ENCODE peak calls at places on chromosomes 16 and 17, in four cellular contexts. M is IMR-90, G is keratinocyte, Y is endothelial cell of umbilical vein. S is an unnamed sample.

GRCh38 chr17:82110298-82110697 is 12.3 kb upstream of the FASN start:
- DNase-seq in M (no peak), G (no peak), Y (no peak), S (no peak)

GRCh38 chr16:65200857-65201256 is 79.0 kb upstream of the CDH11 start:
- DNase-seq in M (peak; percentile 30), G (no peak), Y (no peak), S (no peak)

GRCh38 chr16:85261657-85262557 is 149.6 kb upstream of the CIBAR2 start:
- DNase-seq in M (no peak), G (no peak), Y (no peak), S (peak; percentile 48)

GRCh38 chr16:19011169-19011731 is 27.5 kb downstream of the TMC7 start:
- DNase-seq in M (no peak), G (no peak), Y (no peak), S (no peak)

GRCh38 chr17:17671369-17672119 is 9.7 kb upstream of the RAI1 start:
- DNase-seq in M (no peak), G (no peak), Y (no peak), S (no peak)

GRCh38 chr17:76527430-76528111 is 9.9 kb downstream of the CYGB start:
- DNase-seq in M (peak; percentile 80), G (no peak), Y (peak; percentile 66), S (no peak)

GRCh38 chr17:76528156-76528527 is 9.4 kb downstream of the CYGB start:
- DNase-seq in M (peak; percentile 20), G (no peak), Y (no peak), S (no peak)

GRCh38 chr16:10501016-10501607 is 79.3 kb downstream of the EMP2 start:
- DNase-seq in M (no peak), G (no peak), Y (no peak), S (peak; percentile 73)

GRCh38 chr17:83083368-83084201 is 4.2 kb downstream of the METRNL start:
- DNase-seq in M (peak; percentile 99), G (peak; percentile 36), Y (peak; percentile 51), S (no peak)

GRCh38 chr16:87740441-87740840 is 25.3 kb downstream of the KLHDC4 start:
- DNase-seq in M (peak; percentile 21), G (no peak), Y (no peak), S (no peak)

GRCh38 chr17:69802045-69802740 is 272.8 kb upstream of the KCNJ16 start:
- DNase-seq in M (no peak), G (no peak), Y (no peak), S (no peak)

GRCh38 chr17:56977673-56978395 is at the start of gene SCPEP1:
- DNase-seq in M (peak; percentile 70), G (no peak), Y (peak; percentile 85), S (peak; percentile 77)

GRCh38 chr16:82660078-82660645 is 33.4 kb downstream of the CDH13 start:
- DNase-seq in M (peak; percentile 63), G (no peak), Y (no peak), S (no peak)

GRCh38 chr17:68019336-68019674 is 16.2 kb upstream of the KPNA2 start:
- DNase-seq in M (no peak), G (no peak), Y (no peak), S (no peak)

GRCh38 chr17:22669721-22670120 is 977.4 kb downstream of the KCNJ18 start:
- DNase-seq in M (no peak), G (no peak), Y (no peak), S (no peak)

GRCh38 chr17:58324409-58325288 is 3.9 kb downstream of the TSPOAP1 start:
- DNase-seq in M (peak; percentile 18), G (no peak), Y (no peak), S (no peak)

GRCh38 chr17:27239584-27239983 is 54.3 kb upstream of the WSB1 start:
- DNase-seq in M (no peak), G (no peak), Y (no peak), S (no peak)

GRCh38 chr16:85321856-85322271 is 209.6 kb upstream of the CIBAR2 start:
- DNase-seq in M (peak; percentile 89), G (no peak), Y (peak; percentile 75), S (peak; percentile 57)

GRCh38 chr16:86975445-86975844 is 341.7 kb downstream of the C16orf95 start:
- DNase-seq in M (peak; percentile 95), G (no peak), Y (peak; percentile 87), S (peak; percentile 69)

GRCh38 chr17:55351027-55351625 is 70.5 kb downstream of the MMD start:
- DNase-seq in M (no peak), G (no peak), Y (no peak), S (no peak)
- H3K9me1 ChIP-seq in M (no peaks in the 10 kb centered on the region), G (no peaks in the 10 kb centered on the region), Y (no peaks in the 10 kb centered on the region), S (no peaks in the 10 kb centered on the region)

GRCh38 chr17:79670537-79671386 is 59.9 kb upstream of the RBFOX3 start:
- DNase-seq in M (no peak), G (no peak), Y (no peak), S (no peak)
- H3K9me1 ChIP-seq in M (no peaks in the 10 kb centered on the region), G (no peaks in the 10 kb centered on the region), Y (no peaks in the 10 kb centered on the region), S (no peaks in the 10 kb centered on the region)

DNA sequence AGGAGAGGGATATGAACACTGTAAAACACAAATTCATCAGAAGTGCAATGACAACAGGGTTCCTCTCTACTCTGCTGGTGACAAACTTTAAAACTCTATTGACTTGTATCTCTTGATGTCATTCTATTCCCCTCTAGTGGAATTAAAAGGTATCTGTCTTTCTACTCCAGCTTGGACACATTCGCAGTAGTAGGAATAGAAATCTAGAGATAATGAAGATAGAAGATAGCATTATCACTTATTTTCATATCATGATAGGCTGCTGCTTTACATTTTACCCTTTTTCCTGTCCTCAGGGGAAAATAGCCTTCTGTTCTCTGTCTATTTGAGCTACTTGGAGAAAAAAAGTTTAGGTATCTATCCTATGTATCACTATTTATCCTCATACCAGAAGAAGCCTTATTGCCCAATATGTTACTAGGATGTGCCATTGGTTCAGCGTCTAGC is 209.6 kb upstream of the CACNG5 start:
- DNase-seq in M (peak; percentile 49), G (no peak), Y (peak; percentile 55), S (no peak)
- H3K9me1 ChIP-seq in M (peaks cover 6% of the 10 kb centered on the region), G (no peaks in the 10 kb centered on the region), Y (no peaks in the 10 kb centered on the region), S (no peaks in the 10 kb centered on the region)

DNA sequence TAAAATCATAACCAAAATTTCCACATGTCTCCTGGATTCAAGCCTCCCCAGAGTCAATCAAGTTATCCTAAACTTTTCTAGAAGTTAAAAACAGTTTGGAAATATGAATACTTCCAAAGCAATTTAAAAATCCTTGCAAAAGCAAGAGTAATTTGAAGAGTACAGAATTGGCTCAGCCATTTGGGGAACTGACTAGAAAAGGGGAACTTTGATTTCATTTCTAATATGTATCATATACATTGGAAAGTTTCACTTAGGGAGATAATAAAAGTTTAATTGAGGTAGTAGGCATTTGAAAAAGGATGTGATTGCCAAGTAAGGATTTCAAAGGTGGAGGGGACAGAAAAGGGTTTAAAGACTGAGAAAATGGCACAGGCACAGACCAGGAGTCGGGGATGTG is 9.0 kb upstream of the SLFN12L start:
- DNase-seq in M (no peak), G (no peak), Y (no peak), S (no peak)
- H3K9me1 ChIP-seq in M (no peaks in the 10 kb centered on the region), G (no peaks in the 10 kb centered on the region), Y (no peaks in the 10 kb centered on the region), S (no peaks in the 10 kb centered on the region)

DNA sequence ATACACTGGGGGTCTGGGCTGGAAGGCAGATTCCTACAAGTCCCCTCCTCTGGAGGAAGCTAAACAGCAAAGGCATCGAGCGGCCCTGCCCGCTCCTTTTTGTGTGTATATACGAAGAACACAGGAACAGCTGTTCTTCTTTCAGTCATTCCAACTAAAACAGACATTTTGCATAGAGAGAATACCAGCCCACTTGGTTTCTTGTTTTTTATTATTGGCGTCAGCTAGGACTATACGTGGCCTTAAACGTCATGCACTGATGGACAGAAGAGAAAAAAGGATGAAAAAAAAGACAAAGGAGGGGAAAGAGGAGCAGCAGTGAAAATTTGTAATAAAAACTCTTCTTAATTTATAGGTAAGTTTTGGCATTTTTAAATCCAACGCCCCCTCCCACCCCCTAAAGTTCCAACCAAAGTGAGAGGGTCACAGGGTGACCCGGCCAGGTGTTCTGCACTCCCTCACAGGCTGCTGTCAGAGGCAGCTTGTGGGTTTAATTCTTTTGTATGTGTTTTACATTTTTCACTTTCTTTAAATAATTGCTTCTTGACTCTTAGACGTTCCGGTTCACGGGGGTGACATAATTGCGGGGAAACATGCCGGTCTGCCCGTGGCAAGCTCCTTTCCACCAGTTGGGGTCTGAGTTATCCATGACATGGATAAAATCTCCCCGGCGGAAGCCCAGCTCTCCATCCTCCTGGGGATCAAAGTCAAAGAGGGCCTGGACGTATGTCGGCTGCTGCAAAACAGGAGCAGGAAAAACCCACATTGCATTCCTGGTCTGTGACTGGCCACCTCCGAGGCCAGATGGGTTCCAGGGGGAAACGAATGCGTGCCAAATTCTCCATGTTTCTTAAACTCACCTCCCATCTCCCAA is 30.8 kb upstream of the SLC25A19 start:
- DNase-seq in M (peak; percentile 76), G (no peak), Y (no peak), S (no peak)
- H3K9me1 ChIP-seq in M (peaks cover 4% of the 10 kb centered on the region), G (no peaks in the 10 kb centered on the region), Y (no peaks in the 10 kb centered on the region), S (no peaks in the 10 kb centered on the region)

DNA sequence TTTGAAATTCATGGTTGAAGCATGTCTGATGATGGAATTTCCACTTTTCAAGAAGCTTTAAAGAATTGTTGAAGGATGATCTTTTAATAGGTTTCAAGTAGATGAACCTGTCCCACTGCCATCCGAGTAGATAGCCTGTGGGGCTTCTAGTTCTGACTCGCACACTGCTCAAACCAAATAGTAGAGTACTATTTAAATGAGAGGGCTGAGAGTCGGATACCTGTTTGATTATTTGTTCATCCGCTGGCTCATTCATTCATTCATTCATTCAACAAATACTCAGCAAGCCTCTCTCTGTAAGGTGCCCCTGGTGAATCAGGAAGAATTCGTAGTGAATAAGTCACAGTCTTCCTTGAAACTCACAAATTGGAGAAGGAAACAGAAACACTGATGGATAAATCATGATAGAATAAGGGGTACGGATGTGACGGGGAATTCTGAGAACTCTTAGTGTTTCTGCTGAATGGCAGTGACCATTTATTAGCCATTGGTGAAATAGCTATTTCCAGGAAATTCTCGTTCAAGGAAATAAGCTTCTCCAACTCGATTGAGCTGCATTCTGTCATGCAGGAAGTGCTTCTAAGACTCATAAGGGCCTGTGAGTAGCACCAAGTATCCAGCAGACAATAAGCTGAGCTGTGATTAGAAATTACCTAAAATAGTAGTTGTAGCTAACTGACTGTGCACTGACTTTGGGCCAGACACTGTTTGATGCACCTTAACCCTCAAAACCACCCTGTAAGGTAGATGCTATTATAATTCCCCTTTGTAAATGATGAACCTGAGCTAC is 108.0 kb upstream of the IRX5 start:
- DNase-seq in M (no peak), G (no peak), Y (no peak), S (no peak)
- H3K9me1 ChIP-seq in M (no peaks in the 10 kb centered on the region), G (no peaks in the 10 kb centered on the region), Y (no peaks in the 10 kb centered on the region), S (no peaks in the 10 kb centered on the region)

S was measured in K562.